ENCODE peak calls at places on chromosome 5, in five cellular contexts. E is HEK293T, J is HepG2, R is GM12878, G is H1. C is an unnamed sample.

GRCh38 chr5:179533907-179534306 is 16.4 kb upstream of the RUFY1 start:
- DNase-seq in E (no peak), J (no peak), R (no peak), G (no peak), C (no peak)

GRCh38 chr5:141430332-141431113 is at the start of gene PCDHGA12:
- DNase-seq in E (peak), J (peak), R (peak), G (no peak), C (no peak)

GRCh38 chr5:67047180-67047579 is 149.4 kb downstream of the CD180 start:
- DNase-seq in E (no peak), J (no peak), R (no peak), G (no peak), C (no peak)

GRCh38 chr5:113161806-113162205 is 185.2 kb downstream of the DCP2 start:
- DNase-seq in E (peak), J (no peak), R (no peak), G (no peak), C (no peak)

GRCh38 chr5:107359033-107359915 is 311.5 kb downstream of the EFNA5 start:
- DNase-seq in E (no peak), J (no peak), R (no peak), G (no peak), C (no peak)

GRCh38 chr5:142425286-142426065 is 100.7 kb upstream of the SPRY4 start:
- DNase-seq in E (no peak), J (no peak), R (no peak), G (no peak), C (no peak)

GRCh38 chr5:104932431-104932830 is 1369.8 kb upstream of the NUDT12 start:
- DNase-seq in E (no peak), J (no peak), R (no peak), G (no peak), C (no peak)

GRCh38 chr5:79330071-79330470 is 94.1 kb downstream of the JMY start:
- DNase-seq in E (no peak), J (peak), R (no peak), G (no peak), C (no peak)

GRCh38 chr5:6220346-6221088 is 157.8 kb downstream of the MED10 start:
- DNase-seq in E (no peak), J (peak), R (no peak), G (no peak), C (no peak)

GRCh38 chr5:103373576-103374472 is 115.3 kb downstream of the MACIR start:
- DNase-seq in E (no peak), J (no peak), R (no peak), G (no peak), C (no peak)

GRCh38 chr5:16736158-16736994 is 119.6 kb upstream of the RETREG1 start:
- DNase-seq in E (no peak), J (peak), R (no peak), G (no peak), C (no peak)

GRCh38 chr5:174314261-174314660 is 268.8 kb downstream of the NSG2 start:
- DNase-seq in E (no peak), J (no peak), R (no peak), G (no peak), C (no peak)

GRCh38 chr5:160133071-160133917 is 14.0 kb upstream of the PWWP2A start:
- DNase-seq in E (peak), J (no peak), R (no peak), G (peak), C (peak)

GRCh38 chr5:77129386-77129785 is 42.3 kb upstream of the ZBED3 start:
- DNase-seq in E (peak), J (peak), R (no peak), G (no peak), C (peak)

GRCh38 chr5:142824391-142824790 is 54.2 kb downstream of the ARHGAP26 start:
- DNase-seq in E (no peak), J (no peak), R (no peak), G (no peak), C (no peak)

GRCh38 chr5:179975713-179976030 is 68.0 kb upstream of the TBC1D9B start:
- DNase-seq in E (no peak), J (no peak), R (no peak), G (no peak), C (no peak)

GRCh38 chr5:172644711-172645110 is 3.6 kb downstream of the NEURL1B start:
- DNase-seq in E (no peak), J (no peak), R (no peak), G (no peak), C (no peak)

GRCh38 chr5:53956632-53957031 is 353.7 kb downstream of the ARL15 start:
- DNase-seq in E (no peak), J (no peak), R (no peak), G (no peak), C (no peak)

GRCh38 chr5:132526290-132526973 is 16.9 kb downstream of the IL5 start:
- DNase-seq in E (peak), J (peak), R (peak), G (peak), C (peak)

GRCh38 chr5:57493034-57493433 is 10.4 kb upstream of the ACTBL2 start:
- DNase-seq in E (no peak), J (no peak), R (no peak), G (no peak), C (no peak)

GRCh38 chr5:119470851-119471451 is 18.7 kb downstream of the HSD17B4 start:
- DNase-seq in E (no peak), J (peak), R (no peak), G (no peak), C (no peak)

GRCh38 chr5:179201986-179202385 is 141.8 kb downstream of the ZNF354C start:
- DNase-seq in E (no peak), J (no peak), R (no peak), G (no peak), C (no peak)

GRCh38 chr5:116509483-116510244 is 65.0 kb downstream of the SEMA6A start:
- DNase-seq in E (no peak), J (no peak), R (no peak), G (no peak), C (no peak)

GRCh38 chr5:95591490-95591901 is 28.4 kb upstream of the GPR150 start:
- DNase-seq in E (no peak), J (peak), R (no peak), G (no peak), C (no peak)

GRCh38 chr5:320524-321232 is 836 bp upstream of the AHRR start:
- DNase-seq in E (no peak), J (no peak), R (no peak), G (no peak), C (no peak)
- TF ChIP-seq SUZ12 in E (no peak), J (no peak), R (no peak), G (peak), C (no peak)

GRCh38 chr5:98827161-98827560 is 53.7 kb downstream of the RGMB start:
- DNase-seq in E (peak), J (peak), R (no peak), G (no peak), C (peak)
- TF ChIP-seq SUZ12 in E (no peak), J (no peak), R (no peak), G (no peak), C (no peak)

DNA sequence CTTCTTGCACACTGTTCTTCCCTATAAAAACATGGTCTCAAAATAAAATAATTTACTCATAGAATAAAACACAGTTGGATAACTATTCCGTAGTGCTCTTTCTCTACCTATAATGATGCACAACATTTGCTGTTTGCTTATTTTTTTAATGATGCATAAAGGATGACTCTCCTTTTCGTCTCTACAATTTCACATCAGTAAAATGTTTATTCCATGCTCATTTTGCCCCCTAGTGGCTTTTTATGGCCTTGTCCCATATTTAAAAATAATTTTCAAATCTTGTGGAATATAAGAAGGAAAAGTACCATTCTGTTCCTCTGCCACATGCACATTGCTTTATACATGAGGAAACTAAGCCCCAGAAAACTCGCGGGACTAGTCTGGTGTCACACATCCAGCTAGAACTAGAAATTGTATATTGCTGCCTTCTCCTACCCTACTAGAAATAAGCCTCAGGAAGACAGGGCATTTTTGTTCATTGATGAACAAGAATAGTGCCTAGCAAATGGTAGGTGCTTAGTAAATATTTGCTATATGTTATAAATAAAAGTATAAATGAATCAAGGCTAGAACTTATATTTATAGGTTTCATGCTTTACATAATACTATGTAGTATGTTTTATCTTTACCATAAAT is 12.7 kb downstream of the KCTD16 start:
- DNase-seq in E (peak), J (no peak), R (no peak), G (no peak), C (no peak)
- TF ChIP-seq SUZ12 in E (no peak), J (no peak), R (no peak), G (no peak), C (no peak)

GRCh38 chr5:150163035-150163434 is 3.5 kb upstream of the CDX1 start:
- DNase-seq in E (no peak), J (no peak), R (no peak), G (no peak), C (no peak)

GRCh38 chr5:150162142-150162513 is 4.5 kb upstream of the CDX1 start:
- DNase-seq in E (peak), J (no peak), R (no peak), G (no peak), C (no peak)

GRCh38 chr5:150164640-150165039 is 1.9 kb upstream of the CDX1 start:
- DNase-seq in E (no peak), J (no peak), R (no peak), G (no peak), C (no peak)

GRCh38 chr5:150164211-150164610 is 2.4 kb upstream of the CDX1 start:
- DNase-seq in E (no peak), J (no peak), R (no peak), G (no peak), C (no peak)

GRCh38 chr5:150163547-150164059 is 3.0 kb upstream of the CDX1 start:
- DNase-seq in E (no peak), J (no peak), R (no peak), G (no peak), C (no peak)
- TF ChIP-seq SUZ12 in E (no peak), J (no peak), R (no peak), G (no peak), C (no peak)

GRCh38 chr5:32585446-32586250 is at the start of gene SUB1:
- DNase-seq in E (peak), J (peak), R (peak), G (peak), C (peak)

GRCh38 chr5:32585122-32585445 is 273 bp upstream of the SUB1 start:
- DNase-seq in E (no peak), J (no peak), R (no peak), G (no peak), C (no peak)

GRCh38 chr5:32584651-32585050 is 706 bp upstream of the SUB1 start:
- DNase-seq in E (no peak), J (no peak), R (no peak), G (no peak), C (no peak)

GRCh38 chr5:32581010-32581785 is 4.2 kb upstream of the SUB1 start:
- DNase-seq in E (no peak), J (no peak), R (no peak), G (no peak), C (no peak)

GRCh38 chr5:32583582-32584232 is 1.6 kb upstream of the SUB1 start:
- DNase-seq in E (no peak), J (no peak), R (peak), G (no peak), C (no peak)
- TF ChIP-seq SUZ12 in E (no peak), J (no peak), R (no peak), G (no peak), C (no peak)

GRCh38 chr5:155455791-155456514 is 442.4 kb downstream of the KIF4B start:
- DNase-seq in E (no peak), J (peak), R (no peak), G (no peak), C (no peak)

GRCh38 chr5:155459889-155460500 is 446.4 kb downstream of the KIF4B start:
- DNase-seq in E (no peak), J (peak), R (no peak), G (no peak), C (no peak)

DNA sequence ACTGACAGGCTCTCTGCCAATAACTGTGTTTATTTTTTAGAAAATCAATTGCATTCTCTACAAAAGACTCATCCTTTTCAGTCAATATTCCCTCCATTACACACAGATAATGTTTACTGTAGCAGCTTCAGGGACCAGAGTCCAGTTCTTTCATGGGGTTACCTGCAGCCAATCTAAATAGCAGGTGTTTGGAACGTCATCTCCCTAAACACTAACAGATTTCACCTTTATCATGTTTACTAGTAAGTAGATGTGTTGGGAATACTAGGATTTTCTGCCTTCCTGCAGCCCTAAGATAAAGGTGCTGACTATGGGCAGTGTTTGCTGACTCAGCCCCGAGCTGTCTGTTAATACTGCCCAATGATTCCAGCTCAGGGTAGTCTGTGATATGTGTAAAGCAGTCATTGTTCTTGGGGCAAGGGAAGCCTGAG is 447.0 kb downstream of the KIF4B start:
- DNase-seq in E (no peak), J (peak), R (no peak), G (no peak), C (no peak)
- TF ChIP-seq SUZ12 in E (no peak), J (no peak), R (no peak), G (no peak), C (no peak)

GRCh38 chr5:1295650-1296037 is 776 bp upstream of the TERT start:
- DNase-seq in E (no peak), J (no peak), R (no peak), G (no peak), C (no peak)
- TF ChIP-seq SUZ12 in E (no peak), J (no peak), R (no peak), G (no peak), C (no peak)

C was measured in NT2/D1.